ENCODE peak calls at places on chromosomes 13 and 19, in four cellular contexts. O is A549, W is AG09309, H is PC-3. T is an unnamed sample.

GRCh38 chr19:47686679-47687450 is 26.4 kb upstream of the EHD2 start:
- DNase-seq in O (no peak), W (no peak), H (no peak), T (no peak)

GRCh38 chr19:36918090-36918489 is 2.0 kb downstream of the ZNF568 start:
- DNase-seq in O (no peak), W (no peak), H (no peak), T (no peak)

GRCh38 chr19:1131718-1132552 is 28.1 kb downstream of the GPX4 start:
- DNase-seq in O (no peak), W (peak), H (no peak), T (peak)

GRCh38 chr19:46049597-46049996 is 8.8 kb upstream of the IGFL4 start:
- DNase-seq in O (no peak), W (no peak), H (no peak), T (peak)

GRCh38 chr19:31418055-31418454 is 68.8 kb upstream of the TSHZ3 start:
- DNase-seq in O (no peak), W (no peak), H (no peak), T (no peak)

GRCh38 chr19:42089191-42089750 is 13.3 kb downstream of the ZNF574 start:
- DNase-seq in O (no peak), W (no peak), H (no peak), T (no peak)

GRCh38 chr13:45063261-45063870 is 56.9 kb upstream of the GTF2F2 start:
- DNase-seq in O (no peak), W (no peak), H (no peak), T (no peak)

GRCh38 chr19:13098291-13099072 is 4.2 kb downstream of the LYL1 start:
- DNase-seq in O (no peak), W (no peak), H (peak), T (peak)

GRCh38 chr19:39147480-39147879 is 21.9 kb downstream of the PAK4 start:
- DNase-seq in O (no peak), W (no peak), H (no peak), T (no peak)

GRCh38 chr13:74142257-74142656 is 8.1 kb upstream of the KLF12 start:
- DNase-seq in O (no peak), W (no peak), H (no peak), T (no peak)

GRCh38 chr13:107079423-107080099 is 511.6 kb upstream of the ARGLU1 start:
- DNase-seq in O (no peak), W (no peak), H (no peak), T (no peak)

GRCh38 chr13:37701306-37701705 is 102.7 kb upstream of the POSTN start:
- DNase-seq in O (no peak), W (peak), H (no peak), T (no peak)

GRCh38 chr19:55112246-55112780 is 5.1 kb downstream of the PPP1R12C start:
- DNase-seq in O (no peak), W (no peak), H (no peak), T (no peak)

GRCh38 chr13:51902776-51903175 is 41.0 kb downstream of the CCDC70 start:
- DNase-seq in O (no peak), W (no peak), H (no peak), T (peak)

GRCh38 chr13:32211788-32212187 is 103.4 kb downstream of the ZAR1L start:
- DNase-seq in O (no peak), W (peak), H (no peak), T (no peak)

GRCh38 chr13:82062772-82063171 is 1721.8 kb upstream of the SPRY2 start:
- DNase-seq in O (no peak), W (no peak), H (peak), T (no peak)

GRCh38 chr19:51664131-51664530 is 17.5 kb upstream of the SIGLEC14 start:
- DNase-seq in O (no peak), W (no peak), H (no peak), T (no peak)

GRCh38 chr13:60398949-60399589 is 2.0 kb downstream of the TDRD3 start:
- DNase-seq in O (no peak), W (no peak), H (no peak), T (no peak)
- TF ChIP-seq CTCF in O (no peak), W (no peak), H (no peak), T (no peak)

GRCh38 chr19:6048808-6049405 is 61.4 kb downstream of the RFX2 start:
- DNase-seq in O (peak), W (no peak), H (peak), T (peak)
- TF ChIP-seq CTCF in O (peak), W (peak), H (peak), T (peak)

DNA sequence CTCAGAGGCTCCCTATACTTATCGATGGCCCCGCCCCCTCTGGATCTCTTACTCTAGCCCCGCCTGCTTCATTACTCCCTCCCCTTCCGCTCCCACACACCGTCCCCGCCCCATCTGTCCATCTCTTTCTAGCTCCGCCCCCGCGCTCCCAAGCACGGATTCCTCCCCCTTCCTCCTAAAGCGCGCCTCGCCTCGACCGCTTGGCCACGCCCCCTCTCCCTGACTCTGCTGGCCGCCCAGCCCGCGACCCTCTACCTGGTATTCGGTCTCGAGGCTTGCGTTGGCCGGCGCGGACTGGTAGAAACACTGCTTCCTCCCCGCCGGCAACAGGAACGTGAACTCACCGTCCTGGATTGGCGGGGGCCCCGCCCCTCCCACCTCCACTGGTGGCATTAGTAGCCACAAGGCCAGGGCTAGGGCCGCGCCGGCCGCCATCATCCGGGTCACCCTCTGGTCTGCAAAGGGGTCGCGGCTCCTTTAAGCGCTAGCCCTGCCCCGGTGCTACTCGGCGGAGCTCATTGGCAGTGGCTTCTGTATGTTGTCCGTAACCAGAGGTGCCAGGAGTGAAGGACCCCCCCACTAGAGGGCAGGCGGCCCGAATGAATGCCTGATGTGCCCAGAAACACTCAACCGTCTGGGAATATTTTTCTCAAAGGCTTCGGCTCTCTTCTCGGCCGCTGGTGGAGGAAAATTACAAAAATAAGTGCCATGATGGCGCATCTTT is at the start of gene TMED1:
- DNase-seq in O (peak), W (peak), H (peak), T (peak)
- TF ChIP-seq CTCF in O (no peak), W (no peak), H (peak), T (no peak)

GRCh38 chr19:40933025-40933424 is 51.0 kb upstream of the CYP2A7 start:
- DNase-seq in O (peak), W (no peak), H (peak), T (no peak)
- TF ChIP-seq CTCF in O (peak), W (no peak), H (peak), T (no peak)

GRCh38 chr13:75196112-75196855 is 285.7 kb downstream of the TBC1D4 start:
- DNase-seq in O (no peak), W (no peak), H (no peak), T (no peak)
- TF ChIP-seq CTCF in O (no peak), W (no peak), H (no peak), T (no peak)

DNA sequence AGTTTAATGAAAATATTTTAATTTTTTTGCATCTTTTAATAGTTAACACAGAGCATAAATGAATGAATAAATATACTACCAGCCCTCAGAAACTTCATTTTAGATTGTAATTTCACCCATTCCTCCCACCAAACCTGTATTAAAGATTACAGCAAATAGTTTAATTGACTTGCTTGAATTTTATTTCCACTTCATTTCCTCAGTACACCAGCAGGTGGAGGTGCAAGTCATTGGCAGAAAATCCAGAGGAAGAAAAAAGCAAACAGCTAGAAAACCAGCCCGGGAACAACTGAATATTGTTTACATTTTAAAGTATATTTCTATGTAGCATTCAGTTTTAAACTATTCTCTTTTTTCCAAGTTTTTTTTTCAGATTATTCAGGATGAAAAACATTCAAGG is 177.8 kb downstream of the OLFM4 start:
- DNase-seq in O (peak), W (no peak), H (peak), T (no peak)
- TF ChIP-seq CTCF in O (no peak), W (peak), H (peak), T (peak)

DNA sequence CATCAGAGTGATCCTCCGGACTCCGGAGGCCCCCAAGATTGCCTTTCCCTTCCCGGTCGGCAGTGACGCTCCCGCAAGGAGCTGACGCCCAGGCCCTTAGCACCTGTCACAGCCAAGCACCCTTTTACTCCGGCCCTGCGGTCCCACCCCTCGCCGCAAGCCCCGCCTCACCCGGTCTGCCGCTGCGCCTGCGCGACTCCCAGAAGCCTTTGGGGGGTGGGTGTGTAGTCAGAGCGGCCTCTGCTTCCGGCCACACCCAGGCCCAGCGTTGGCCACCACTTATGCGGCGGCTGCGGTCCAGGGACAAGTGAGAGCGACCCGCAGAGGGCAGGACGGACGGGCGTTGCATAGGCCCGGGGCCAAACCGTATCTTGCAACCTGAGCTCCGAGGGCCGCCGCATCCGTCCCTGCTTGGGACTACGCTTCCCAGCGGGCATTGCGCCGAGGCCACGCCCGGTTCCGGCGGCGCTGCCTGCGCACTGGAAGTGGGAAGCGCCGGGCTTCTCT is 441 bp upstream of the ZFP28 start:
- DNase-seq in O (peak), W (peak), H (peak), T (peak)
- TF ChIP-seq CTCF in O (no peak), W (no peak), H (no peak), T (no peak)

GRCh38 chr13:30792257-30793000 is 57.1 kb downstream of the ALOX5AP start:
- DNase-seq in O (peak), W (peak), H (peak), T (no peak)
- TF ChIP-seq CTCF in O (no peak), W (peak), H (peak), T (no peak)